ENCODE peak calls at places on chromosomes 13 and 19, in seven cellular contexts. W is GM23248, S is stomach, I is Peyer's patch, L is Panc1, Z is tibial nerve, F is WERI-Rb-1. X is an unnamed sample.

GRCh38 chr13:25375727-25376358 is 4.1 kb downstream of the ATP8A2 start:
- DNase-seq in W (peak), S (no peak), I (peak), L (peak), Z (peak), F (peak), X (peak)

GRCh38 chr19:43809762-43810696 is 7.8 kb upstream of the LYPD5 start:
- DNase-seq in W (peak), S (no peak), I (no peak), L (peak), Z (no peak), F (no peak), X (no peak)

GRCh38 chr19:13621413-13621812 is 115.1 kb upstream of the CACNA1A start:
- DNase-seq in W (peak), S (no peak), I (no peak), L (peak), Z (no peak), F (no peak), X (peak)

GRCh38 chr19:49479975-49480628 is 6.1 kb downstream of the FLT3LG start:
- DNase-seq in W (no peak), S (no peak), I (no peak), L (no peak), Z (no peak), F (no peak), X (no peak)

GRCh38 chr13:53150568-53150967 is 122.0 kb downstream of the OLFM4 start:
- DNase-seq in W (peak), S (peak), I (no peak), L (no peak), Z (no peak), F (peak), X (no peak)

GRCh38 chr13:35990196-35990595 is 141.0 kb downstream of the DCLK1 start:
- DNase-seq in W (no peak), S (no peak), I (no peak), L (no peak), Z (no peak), F (no peak), X (no peak)

GRCh38 chr19:30113182-30113581 is 171.1 kb downstream of the URI1 start:
- DNase-seq in W (no peak), S (no peak), I (no peak), L (no peak), Z (no peak), F (no peak), X (no peak)

GRCh38 chr19:12840091-12841079 is 2.1 kb downstream of the MAST1 start:
- DNase-seq in W (peak), S (peak), I (peak), L (no peak), Z (no peak), F (peak), X (peak)

GRCh38 chr13:86974251-86974994 is 696.7 kb upstream of the SLITRK5 start:
- DNase-seq in W (no peak), S (no peak), I (peak), L (no peak), Z (no peak), F (no peak), X (no peak)

GRCh38 chr13:60090579-60090978 is 73.1 kb downstream of the DIAPH3 start:
- DNase-seq in W (peak), S (no peak), I (no peak), L (no peak), Z (no peak), F (no peak), X (no peak)

GRCh38 chr13:24890256-24890655 is 126.3 kb downstream of the RNF17 start:
- DNase-seq in W (no peak), S (no peak), I (no peak), L (no peak), Z (no peak), F (no peak), X (no peak)

GRCh38 chr19:51607920-51608562 is 22.2 kb downstream of the SIGLEC5 start:
- DNase-seq in W (peak), S (peak), I (peak), L (no peak), Z (peak), F (peak), X (peak)

GRCh38 chr13:95644611-95645052 is at the start of gene DZIP1:
- DNase-seq in W (peak), S (peak), I (peak), L (peak), Z (peak), F (peak), X (peak)

GRCh38 chr13:24683833-24684599 is 3.8 kb downstream of the ATP12A start:
- DNase-seq in W (peak), S (peak), I (peak), L (no peak), Z (peak), F (peak), X (no peak)

GRCh38 chr19:38543807-38544568 is 73.8 kb downstream of the MAP4K1 start:
- DNase-seq in W (peak), S (peak), I (peak), L (peak), Z (peak), F (peak), X (peak)

GRCh38 chr13:49421391-49421790 is 22.5 kb downstream of the CAB39L start:
- DNase-seq in W (no peak), S (no peak), I (no peak), L (no peak), Z (no peak), F (peak), X (no peak)

GRCh38 chr13:31209819-31210209 is 10.0 kb downstream of the B3GLCT start:
- DNase-seq in W (no peak), S (no peak), I (no peak), L (no peak), Z (no peak), F (no peak), X (no peak)

GRCh38 chr19:21750586-21751128 is 16.7 kb downstream of the ZNF100 start:
- DNase-seq in W (no peak), S (no peak), I (no peak), L (no peak), Z (no peak), F (no peak), X (no peak)

GRCh38 chr13:32846020-32846451 is 170.2 kb upstream of the KL start:
- DNase-seq in W (no peak), S (no peak), I (no peak), L (no peak), Z (no peak), F (no peak), X (no peak)
- H3K4me3 ChIP-seq in W (no peak), S (no peak), I (no peak), L (no peak), Z (no peak), F (no peak), X (no peak)

DNA sequence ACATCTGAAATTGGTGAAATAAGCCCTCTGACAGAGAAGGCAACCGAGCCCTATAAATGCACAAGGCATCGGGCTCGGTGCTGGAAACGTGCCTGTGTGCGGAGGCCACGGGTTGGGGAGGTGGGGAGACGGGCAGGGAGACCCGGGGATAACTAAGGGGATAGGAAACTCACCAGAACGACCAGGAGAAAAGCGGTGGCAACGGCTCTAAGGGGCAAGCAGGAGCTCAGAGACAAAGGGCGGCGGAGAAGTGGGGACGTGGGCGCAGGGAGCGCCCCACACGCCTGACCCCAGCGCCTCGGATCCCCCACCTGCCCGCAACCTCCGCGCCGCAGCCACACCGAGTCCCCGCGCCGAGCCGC is 547 bp downstream of the SLC1A6 start:
- DNase-seq in W (no peak), S (no peak), I (no peak), L (no peak), Z (no peak), F (no peak), X (no peak)
- H3K4me3 ChIP-seq in W (no peak), S (no peak), I (no peak), L (no peak), Z (no peak), F (no peak), X (no peak)

DNA sequence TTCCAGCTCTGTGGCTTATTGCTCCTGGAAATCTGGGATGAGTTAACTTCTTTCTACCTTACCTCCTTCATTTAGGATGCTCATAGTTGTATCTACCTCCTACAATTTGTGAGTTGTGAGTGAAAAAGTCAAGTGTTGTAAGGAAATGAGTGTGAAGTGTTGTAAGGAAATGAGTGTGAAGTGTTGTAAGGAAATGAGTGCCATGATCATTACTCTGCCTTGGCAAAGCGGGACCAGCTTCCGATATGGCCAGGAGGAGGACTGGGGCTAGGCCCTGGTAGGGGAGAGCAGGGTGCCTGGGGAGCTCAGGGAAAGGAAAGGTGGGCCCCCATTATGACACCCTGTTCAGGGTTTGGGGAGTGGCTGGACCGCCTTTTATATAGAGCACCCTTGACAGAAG is 435.2 kb downstream of the FGF9 start:
- DNase-seq in W (no peak), S (no peak), I (no peak), L (no peak), Z (no peak), F (no peak), X (no peak)
- H3K4me3 ChIP-seq in W (no peak), S (no peak), I (no peak), L (no peak), Z (no peak), F (no peak), X (no peak)

DNA sequence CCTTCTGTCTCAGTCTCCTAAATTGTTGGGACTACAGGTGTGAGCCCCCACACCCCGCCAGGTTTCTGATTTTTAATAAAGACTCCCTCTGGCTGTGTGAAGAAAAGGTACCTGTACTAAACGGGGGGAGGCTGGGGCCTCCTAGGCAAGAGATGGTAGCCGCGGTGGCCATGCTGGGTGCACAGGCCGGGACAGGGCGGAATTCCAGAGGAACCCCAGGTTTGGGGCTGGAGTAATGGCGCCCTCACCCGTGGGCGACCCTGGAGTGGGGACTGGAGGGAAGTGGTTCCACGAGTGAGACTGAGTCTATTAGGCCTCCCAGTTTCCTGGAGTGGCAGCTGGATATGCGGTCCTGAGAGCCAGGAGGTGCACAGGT is 1.6 kb upstream of the CBARP start:
- DNase-seq in W (no peak), S (no peak), I (peak), L (no peak), Z (no peak), F (no peak), X (no peak)
- H3K4me3 ChIP-seq in W (no peak), S (no peak), I (no peak), L (peak), Z (no peak), F (peak), X (no peak)

DNA sequence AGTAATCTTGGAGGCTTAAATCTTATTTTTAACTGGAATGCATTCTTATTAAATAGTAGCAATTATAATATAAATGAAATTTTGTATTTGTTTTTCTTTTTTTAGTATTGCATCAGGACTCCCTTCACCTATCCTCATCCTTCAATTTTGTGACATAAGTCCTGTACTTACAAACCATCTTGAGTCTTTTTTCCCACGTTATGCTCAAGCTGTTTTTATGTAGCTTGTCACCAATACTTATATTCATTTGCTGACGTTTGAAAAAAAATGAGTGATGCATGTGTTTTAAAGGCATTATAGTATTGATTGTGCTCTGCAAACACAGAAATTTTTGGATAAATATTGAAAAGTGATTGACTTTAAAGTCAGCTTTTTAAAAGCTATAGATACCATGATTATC is 888 bp downstream of the GPR18 start:
- DNase-seq in W (no peak), S (no peak), I (no peak), L (no peak), Z (no peak), F (no peak), X (no peak)
- H3K4me3 ChIP-seq in W (no peak), S (no peak), I (no peak), L (no peak), Z (no peak), F (no peak), X (no peak)

GRCh38 chr13:114087430-114087829 is 45.0 kb downstream of the RASA3 start:
- DNase-seq in W (no peak), S (peak), I (peak), L (no peak), Z (no peak), F (peak), X (no peak)
- H3K4me3 ChIP-seq in W (no peak), S (no peak), I (no peak), L (no peak), Z (no peak), F (no peak), X (no peak)

GRCh38 chr19:33375760-33376159 is 2.3 kb downstream of the CEBPG start:
- DNase-seq in W (peak), S (no peak), I (peak), L (no peak), Z (no peak), F (no peak), X (no peak)
- H3K4me3 ChIP-seq in W (peak), S (no peak), I (peak), L (peak), Z (no peak), F (no peak), X (no peak)

X was measured in HFF-Myc.